ENCODE peak calls at places on chromosomes 1 and 21, in six cellular contexts. P is psoas muscle, O is lower leg skin, Q is HCT116, K is LNCaP clone FGC, R is IMR-90. A is an unnamed sample.

GRCh38 chr21:45836268-45836655 is 145.3 kb upstream of the COL6A1 start:
- DNase-seq in K (peak; percentile 2), O (peak; percentile 59), Q (no peak), P (no peak), R (peak; percentile 61), A (no peak)

GRCh38 chr21:35476616-35477395 is 427.7 kb upstream of the RUNX1 start:
- DNase-seq in P (no peak), R (peak; percentile 71), K (no peak), O (no peak), Q (no peak), A (no peak)

GRCh38 chr1:51236548-51237312 is 657 bp downstream of the RNF11 start:
- DNase-seq in R (peak; percentile 39), K (no peak), P (peak; percentile 38), Q (no peak), O (peak; percentile 90), A (no peak)

GRCh38 chr1:201585099-201585498 is 46.2 kb downstream of the NAV1 start:
- DNase-seq in Q (no peak), K (no peak), P (no peak), O (no peak), R (peak; percentile 51), A (no peak)

GRCh38 chr1:95364546-95364945 is 130.5 kb downstream of the RWDD3 start:
- DNase-seq in P (no peak), O (no peak), K (no peak), Q (no peak), R (no peak), A (no peak)

GRCh38 chr1:51697160-51697559 is 80.3 kb downstream of the OSBPL9 start:
- DNase-seq in R (no peak), Q (no peak), K (no peak), O (no peak), P (no peak), A (no peak)

GRCh38 chr21:42660118-42660470 is 6.7 kb downstream of the PDE9A start:
- DNase-seq in Q (no peak), K (no peak), R (no peak), O (no peak), P (no peak), A (no peak)

GRCh38 chr1:181144238-181144637 is 55.7 kb downstream of the IER5 start:
- DNase-seq in Q (no peak), K (no peak), O (no peak), R (no peak), P (no peak), A (no peak)

GRCh38 chr21:42125571-42126544 is 54.7 kb downstream of the UMODL1 start:
- DNase-seq in P (no peak), K (peak; percentile 33), R (peak; percentile 59), Q (no peak), O (no peak), A (no peak)

GRCh38 chr1:178539291-178539690 is 26.4 kb downstream of the TEX35 start:
- DNase-seq in K (no peak), O (no peak), P (no peak), Q (no peak), R (no peak), A (no peak)

GRCh38 chr1:43306688-43307457 is 6.1 kb downstream of the TIE1 start:
- DNase-seq in K (no peak), Q (no peak), P (no peak), O (no peak), R (no peak), A (no peak)

GRCh38 chr1:165726169-165726568 is 27.8 kb upstream of the ALDH9A1 start:
- DNase-seq in Q (no peak), R (no peak), O (no peak), K (no peak), P (no peak), A (no peak)

GRCh38 chr21:38322551-38322950 is 65.8 kb downstream of the KCNJ15 start:
- DNase-seq in O (peak; percentile 69), K (no peak), P (no peak), Q (no peak), R (peak; percentile 63), A (no peak)

GRCh38 chr1:206705187-206705586 is 20.5 kb downstream of the MAPKAPK2 start:
- DNase-seq in P (peak; percentile 71), R (peak; percentile 89), O (no peak), K (no peak), Q (no peak), A (no peak)
- H3K4me3 ChIP-seq in P (no peak overlapping the region), R (no peak overlapping the region), O (no peak overlapping the region), K (no peak overlapping the region), Q (no peak overlapping the region), A (no peak overlapping the region)

DNA sequence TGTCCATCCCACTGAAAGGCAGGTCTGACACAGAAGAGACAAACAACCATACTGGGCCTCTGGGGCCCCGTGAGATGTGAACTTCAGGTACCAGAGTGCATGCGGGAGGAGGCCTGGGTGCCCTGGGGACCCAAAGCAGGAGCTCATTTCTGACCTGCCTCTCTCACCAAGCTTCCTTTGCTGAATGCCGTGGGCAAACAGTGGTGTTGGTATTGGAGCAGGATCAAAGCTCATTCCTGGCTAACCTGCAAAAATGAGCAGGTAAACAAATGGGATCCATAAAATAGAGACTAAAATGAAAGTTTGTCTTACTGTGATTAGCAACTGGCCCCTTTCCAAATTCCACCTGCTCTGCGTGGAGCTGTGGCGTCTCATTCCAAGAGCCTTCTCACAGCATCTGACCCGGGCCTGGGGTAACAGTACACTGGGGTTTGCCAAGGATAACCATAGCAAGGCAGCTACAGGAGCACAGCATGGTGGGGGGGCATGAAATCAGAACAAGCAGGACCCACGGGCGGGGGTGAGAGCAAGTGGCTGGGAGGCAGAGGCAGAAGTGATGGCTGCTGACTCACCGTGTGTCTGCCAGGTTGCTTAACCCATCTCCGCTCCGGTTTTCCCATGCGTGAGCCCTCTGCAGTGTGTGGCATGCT is 103.6 kb downstream of the KIF26B start:
- DNase-seq in P (no peak), O (no peak), R (no peak), K (peak; percentile 95), Q (no peak), A (no peak)
- H3K4me3 ChIP-seq in P (no peak overlapping the region), O (no peak overlapping the region), R (no peak overlapping the region), K (peak overlapping the region; percentile 13), Q (no peak overlapping the region), A (no peak overlapping the region)

DNA sequence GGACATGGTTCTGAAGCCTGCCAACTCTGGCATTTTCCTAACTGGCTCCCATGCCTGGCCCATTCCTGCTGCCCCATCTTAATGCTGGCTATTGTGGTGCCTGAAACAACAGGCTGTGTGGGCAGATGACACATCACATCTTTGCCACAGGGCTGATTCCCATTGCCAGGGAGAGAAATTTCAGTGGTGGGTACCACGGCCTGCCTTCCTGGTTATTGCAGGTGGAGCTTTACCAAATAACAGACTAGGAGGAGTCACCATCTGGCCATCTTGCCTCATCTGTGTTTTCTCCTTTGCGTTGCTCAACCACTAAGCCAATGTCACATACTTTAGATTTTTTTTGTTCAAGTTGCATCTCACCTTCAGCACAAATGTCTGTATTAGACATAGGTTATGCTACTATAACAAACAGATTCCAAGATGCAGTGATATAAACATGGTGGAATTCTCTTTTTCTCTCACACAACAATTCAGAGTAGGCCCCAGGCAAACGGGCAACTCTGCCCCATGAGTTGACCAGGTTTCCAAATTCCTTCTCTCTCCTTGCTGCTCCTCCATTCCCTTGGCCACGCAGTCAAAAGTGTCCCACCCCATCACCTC is 14.1 kb downstream of the CDA start:
- DNase-seq in R (peak; percentile 12), O (no peak), K (no peak), Q (no peak), P (no peak), A (no peak)
- H3K4me3 ChIP-seq in R (no peak overlapping the region), O (no peak overlapping the region), K (no peak overlapping the region), Q (no peak overlapping the region), P (no peak overlapping the region), A (no peak overlapping the region)

GRCh38 chr1:172154571-172154970 is 265.9 kb upstream of the C1orf105 start:
- DNase-seq in R (peak; percentile 89), K (no peak), Q (no peak), P (no peak), O (no peak), A (no peak)
- H3K4me3 ChIP-seq in R (peak overlapping the region; percentile 23), K (no peak overlapping the region), Q (no peak overlapping the region), P (no peak overlapping the region), O (no peak overlapping the region), A (peak overlapping the region; percentile 27)

GRCh38 chr1:84000954-84001495 is 2.1 kb upstream of the TTLL7 start:
- DNase-seq in K (no peak), R (no peak), P (no peak), Q (no peak), O (no peak), A (no peak)
- H3K4me3 ChIP-seq in K (no peak overlapping the region), R (no peak overlapping the region), P (no peak overlapping the region), Q (no peak overlapping the region), O (no peak overlapping the region), A (no peak overlapping the region)

GRCh38 chr1:15151871-15152270 is 1.7 kb upstream of the TMEM51 start:
- DNase-seq in O (no peak), R (no peak), Q (no peak), K (no peak), P (no peak), A (no peak)
- H3K4me3 ChIP-seq in O (no peak overlapping the region), R (no peak overlapping the region), Q (peak overlapping the region; percentile 67), K (peak overlapping the region; percentile 53), P (no peak overlapping the region), A (peak overlapping the region; percentile 85)

GRCh38 chr1:4837752-4838151 is 183.3 kb downstream of the AJAP1 start:
- DNase-seq in O (no peak), P (no peak), Q (no peak), K (no peak), R (no peak), A (no peak)
- H3K4me3 ChIP-seq in O (no peak overlapping the region), P (no peak overlapping the region), Q (no peak overlapping the region), K (no peak overlapping the region), R (no peak overlapping the region), A (no peak overlapping the region)

GRCh38 chr1:155086182-155086741 is 7.6 kb downstream of the EFNA3 start:
- DNase-seq in Q (no peak), K (no peak), O (peak; percentile 96), P (peak; percentile 67), R (no peak), A (no peak)

GRCh38 chr1:155085504-155086181 is 7.0 kb downstream of the EFNA3 start:
- DNase-seq in Q (no peak), P (peak; percentile 63), K (no peak), R (peak; percentile 21), O (peak; percentile 96), A (no peak)

GRCh38 chr1:155083865-155084721 is 5.5 kb downstream of the EFNA3 start:
- DNase-seq in K (no peak), R (no peak), Q (no peak), O (peak; percentile 93), P (no peak), A (no peak)

GRCh38 chr1:155084722-155085503 is 6.3 kb downstream of the EFNA3 start:
- DNase-seq in K (peak; percentile 79), R (peak; percentile 91), P (peak; percentile 93), Q (peak; percentile 88), O (peak; percentile 99), A (peak; percentile 88)

DNA sequence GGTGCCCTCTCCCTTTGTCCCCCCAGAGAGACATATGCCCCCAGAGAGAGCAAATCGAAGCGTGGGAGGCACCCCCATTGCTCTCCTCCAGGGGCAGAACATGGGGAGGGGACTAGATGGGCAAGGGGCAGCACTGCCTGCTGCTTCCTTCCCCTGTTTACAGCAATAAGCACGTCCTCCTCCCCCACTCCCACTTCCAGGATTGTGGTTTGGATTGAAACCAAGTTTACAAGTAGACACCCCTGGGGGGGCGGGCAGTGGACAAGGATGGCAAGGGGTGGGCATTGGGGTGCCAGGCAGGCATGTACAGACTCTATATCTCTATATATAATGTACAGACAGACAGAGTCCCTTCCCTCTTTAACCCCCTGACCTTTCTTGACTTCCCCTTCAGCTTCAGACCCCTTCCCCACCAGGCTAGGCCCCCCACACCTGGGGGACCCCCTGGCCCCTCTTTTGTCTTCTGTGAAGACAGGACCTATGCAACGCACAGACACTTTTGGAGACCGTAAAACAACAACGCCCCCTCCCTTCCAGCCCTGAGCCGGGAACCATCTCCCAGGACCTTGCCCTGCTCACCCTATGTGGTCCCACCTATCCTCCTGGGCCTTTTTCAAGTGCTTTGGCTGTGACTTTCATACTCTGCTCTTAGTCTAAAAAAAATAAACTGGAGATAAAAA is 8.4 kb downstream of the EFNA3 start:
- DNase-seq in K (no peak), R (no peak), Q (no peak), O (no peak), P (no peak), A (no peak)
- H3K4me3 ChIP-seq in K (no peak overlapping the region), R (no peak overlapping the region), Q (no peak overlapping the region), O (no peak overlapping the region), P (no peak overlapping the region), A (no peak overlapping the region)